ENCODE peak calls at places on chromosomes 11 and 22, in ten cellular contexts. A is osteocyte, D is Calu3, O is GM13976, N is astrocyte of the spinal cord, Y is AG04450, C is chondrocyte, H is HCT116, M is progenitor cell of endocrine pancreas, J is cardiac fibroblast. V is an unnamed sample.

GRCh38 chr22:33883561-33883960 is 36.7 kb downstream of the LARGE1 start:
- DNase-seq in H (no peak), J (no peak), N (no peak), C (no peak), A (no peak), D (peak), O (no peak), M (no peak), Y (no peak), V (no peak)

GRCh38 chr11:34916810-34917780 is 677 bp downstream of the PDHX start:
- DNase-seq in H (peak), D (no peak), C (no peak), Y (no peak), M (no peak), N (no peak), J (peak), A (no peak), O (no peak), V (no peak)

GRCh38 chr11:118928870-118929495 is 3.3 kb upstream of the BCL9L start:
- DNase-seq in O (no peak), C (no peak), J (peak), H (no peak), A (no peak), Y (no peak), M (no peak), D (peak), N (peak), V (no peak)

GRCh38 chr11:19472679-19473078 is 231.9 kb upstream of the E2F8 start:
- DNase-seq in Y (no peak), N (peak), O (no peak), H (no peak), A (no peak), C (no peak), J (peak), M (no peak), D (no peak), V (no peak)

GRCh38 chr11:18617688-18618340 is 16.3 kb downstream of the SPTY2D1 start:
- DNase-seq in O (no peak), D (no peak), J (peak), M (no peak), N (peak), A (no peak), H (no peak), C (no peak), Y (no peak), V (no peak)

GRCh38 chr11:112172362-112172994 is 2.8 kb upstream of the BCO2 start:
- DNase-seq in D (no peak), H (no peak), A (no peak), C (no peak), J (peak), M (no peak), Y (no peak), O (peak), N (peak), V (no peak)

GRCh38 chr11:123082977-123083376 is 21.0 kb upstream of the HSPA8 start:
- DNase-seq in N (peak), M (no peak), D (no peak), A (no peak), C (no peak), Y (no peak), J (no peak), H (no peak), O (no peak), V (no peak)

GRCh38 chr22:20111689-20112622 is 3.9 kb upstream of the RANBP1 start:
- DNase-seq in C (peak), N (no peak), O (no peak), H (no peak), Y (no peak), M (no peak), J (no peak), D (no peak), A (no peak), V (no peak)

GRCh38 chr22:49157529-49158339 is 669.9 kb downstream of the BRD1 start:
- DNase-seq in C (peak), H (no peak), A (no peak), Y (no peak), M (no peak), O (no peak), J (no peak), N (no peak), D (no peak), V (no peak)

GRCh38 chr11:623999-624704 is 603 bp downstream of the CDHR5 start:
- DNase-seq in H (peak), J (no peak), N (no peak), C (no peak), M (no peak), Y (no peak), O (no peak), A (no peak), D (peak), V (no peak)

GRCh38 chr22:33756508-33756949 is 163.7 kb downstream of the LARGE1 start:
- DNase-seq in A (no peak), D (no peak), O (no peak), N (no peak), H (no peak), Y (no peak), J (no peak), C (no peak), M (no peak), V (no peak)

GRCh38 chr11:131038597-131038996 is 122.3 kb upstream of the SNX19 start:
- DNase-seq in A (no peak), D (no peak), Y (no peak), C (no peak), J (peak), M (no peak), O (peak), H (no peak), N (no peak), V (no peak)

DNA sequence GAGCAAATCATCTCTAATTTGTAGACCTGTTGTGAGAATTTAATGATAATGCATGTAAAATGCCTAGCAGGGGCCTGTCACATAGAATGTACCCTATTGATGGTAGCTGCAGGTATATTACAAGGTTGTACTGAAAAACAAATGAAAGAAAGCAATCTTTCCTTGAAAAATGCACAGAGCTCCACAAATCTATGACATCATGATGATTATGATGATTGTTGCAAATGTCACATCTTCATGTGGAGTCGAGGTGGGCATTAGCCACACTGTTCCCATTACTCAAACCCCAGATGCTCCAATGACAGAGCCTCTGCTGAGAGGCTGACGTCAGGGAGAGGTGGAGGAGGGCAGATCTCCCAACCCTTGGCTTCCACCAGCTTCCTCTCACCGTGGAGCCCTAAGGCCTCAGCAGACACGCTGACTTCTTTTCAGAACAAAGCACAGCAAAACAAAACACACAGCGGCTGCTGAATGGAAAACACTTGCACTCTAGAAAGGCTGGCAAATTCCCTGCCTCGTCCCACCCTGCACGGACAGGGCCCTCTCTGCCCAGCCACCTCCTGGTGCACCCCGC is 298.3 kb downstream of the KIRREL3 start:
- DNase-seq in A (no peak), N (no peak), J (no peak), Y (no peak), H (no peak), D (no peak), C (no peak), M (no peak), O (no peak), V (no peak)
- TF ChIP-seq CTCF in A (no peak), N (no peak), J (no peak), Y (no peak), H (no peak), D (no peak), C (no peak), M (no peak), O (no peak), V (no peak)

DNA sequence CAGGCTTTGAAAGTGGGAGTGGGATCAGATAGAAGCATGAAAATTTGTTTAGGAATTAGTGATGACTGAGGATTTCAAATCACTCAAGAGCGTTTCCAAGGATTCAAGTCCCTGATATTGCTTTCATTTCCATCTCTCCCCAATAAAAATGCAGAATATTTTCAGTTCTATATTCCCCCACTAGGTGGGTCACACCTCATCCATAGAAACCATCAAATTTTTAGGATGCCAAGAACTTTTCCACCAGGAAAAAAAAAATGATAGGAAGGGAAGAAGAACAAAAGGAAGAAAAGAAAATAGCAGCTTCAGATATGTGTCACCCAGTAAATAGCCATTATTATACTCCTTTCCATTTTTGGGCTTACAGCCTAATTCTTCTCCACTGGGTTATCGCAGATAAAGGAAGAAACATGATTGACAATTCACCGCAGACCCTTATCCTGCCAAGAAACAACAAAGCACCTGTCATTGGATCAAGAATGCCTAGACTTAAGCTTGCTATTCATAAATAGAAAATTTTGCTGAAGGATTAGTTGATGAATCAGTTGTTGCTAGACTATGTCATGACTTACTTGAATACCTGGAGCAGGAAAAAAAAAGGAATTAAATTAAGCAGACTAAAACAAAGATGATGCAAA is 30.3 kb upstream of the OR10D3 start:
- DNase-seq in N (no peak), O (no peak), J (no peak), Y (no peak), D (no peak), M (no peak), C (no peak), A (no peak), H (no peak), V (no peak)
- TF ChIP-seq CTCF in N (no peak), O (no peak), J (peak), Y (peak), D (no peak), M (no peak), C (no peak), A (no peak), H (no peak), V (peak)

GRCh38 chr22:44544523-44545433 is 46.7 kb upstream of the RTL6 start:
- DNase-seq in N (no peak), D (no peak), O (no peak), C (no peak), H (no peak), Y (no peak), A (no peak), M (no peak), J (no peak), V (no peak)
- TF ChIP-seq CTCF in N (no peak), D (no peak), O (no peak), C (no peak), H (no peak), Y (no peak), A (no peak), M (no peak), J (no peak), V (no peak)

GRCh38 chr11:107563702-107564101 is 1.8 kb downstream of the ALKBH8 start:
- DNase-seq in C (no peak), A (no peak), H (peak), Y (no peak), J (peak), M (no peak), D (peak), O (peak), N (peak), V (peak)
- TF ChIP-seq CTCF in C (peak), A (peak), H (peak), Y (peak), J (peak), M (peak), D (peak), O (peak), N (peak), V (peak)

GRCh38 chr11:13970986-13971385 is 8.5 kb downstream of the SPON1 start:
- DNase-seq in N (no peak), C (no peak), M (no peak), J (no peak), D (peak), Y (no peak), H (peak), O (no peak), A (no peak), V (no peak)
- TF ChIP-seq CTCF in N (peak), C (peak), M (peak), J (no peak), D (peak), Y (peak), H (peak), O (peak), A (no peak), V (no peak)